ENCODE peak calls at places on chromosomes 12 and 14, in seven cellular contexts. One of them, this sample, is unnamed.

GRCh38 chr14:77498984-77499527 is 440 bp upstream of the ISM2 start:
- DNase-seq in left cardiac atrium: no peak
- DNase-seq in DMS153: no peak
- DNase-seq in cardiac fibroblast: no peak
- DNase-seq in RWPE1: no peak
- DNase-seq in ELF-1: peak; percentile 72
- DNase-seq in NCI-H1417: peak; percentile 67
- DNase-seq in this sample: no peak

GRCh38 chr12:29691146-29691854 is 92.4 kb downstream of the TMTC1 start:
- DNase-seq in left cardiac atrium: no peak
- DNase-seq in DMS153: no peak
- DNase-seq in cardiac fibroblast: no peak
- DNase-seq in RWPE1: no peak
- DNase-seq in ELF-1: peak; percentile 53
- DNase-seq in NCI-H1417: no peak
- DNase-seq in this sample: no peak

GRCh38 chr14:73764881-73765280 is 50.7 kb upstream of the PNMA1 start:
- DNase-seq in left cardiac atrium: peak; percentile 79
- DNase-seq in DMS153: peak; percentile 42
- DNase-seq in cardiac fibroblast: peak; percentile 44
- DNase-seq in RWPE1: no peak
- DNase-seq in ELF-1: peak; percentile 5
- DNase-seq in NCI-H1417: no peak
- DNase-seq in this sample: no peak

GRCh38 chr12:104494137-104494815 is 37.5 kb downstream of the CHST11 start:
- DNase-seq in left cardiac atrium: no peak
- DNase-seq in DMS153: no peak
- DNase-seq in cardiac fibroblast: peak; percentile 76
- DNase-seq in RWPE1: no peak
- DNase-seq in ELF-1: no peak
- DNase-seq in NCI-H1417: no peak
- DNase-seq in this sample: peak; percentile 59

GRCh38 chr12:89709994-89710872 is 1.6 kb upstream of the ATP2B1 start:
- DNase-seq in left cardiac atrium: peak; percentile 73
- DNase-seq in DMS153: no peak
- DNase-seq in cardiac fibroblast: peak; percentile 72
- DNase-seq in RWPE1: no peak
- DNase-seq in ELF-1: no peak
- DNase-seq in NCI-H1417: no peak
- DNase-seq in this sample: peak; percentile 8

GRCh38 chr12:122790393-122791075 is 16.2 kb downstream of the CCDC62 start:
- DNase-seq in left cardiac atrium: no peak
- DNase-seq in DMS153: no peak
- DNase-seq in cardiac fibroblast: peak; percentile 55
- DNase-seq in RWPE1: no peak
- DNase-seq in ELF-1: peak; percentile 76
- DNase-seq in NCI-H1417: no peak
- DNase-seq in this sample: no peak

GRCh38 chr12:127270193-127270592 is 996.8 kb upstream of the TMEM132C start:
- DNase-seq in left cardiac atrium: no peak
- DNase-seq in DMS153: no peak
- DNase-seq in cardiac fibroblast: peak; percentile 100
- DNase-seq in RWPE1: peak; percentile 39
- DNase-seq in ELF-1: no peak
- DNase-seq in NCI-H1417: no peak
- DNase-seq in this sample: no peak

GRCh38 chr12:101698782-101699347 is 1.4 kb downstream of the CHPT1 start:
- DNase-seq in left cardiac atrium: no peak
- DNase-seq in DMS153: no peak
- DNase-seq in cardiac fibroblast: no peak
- DNase-seq in RWPE1: peak; percentile 12
- DNase-seq in ELF-1: no peak
- DNase-seq in NCI-H1417: no peak
- DNase-seq in this sample: no peak

GRCh38 chr14:105281354-105282097 is 19.3 kb downstream of the BRF1 start:
- DNase-seq in left cardiac atrium: no peak
- DNase-seq in DMS153: no peak
- DNase-seq in cardiac fibroblast: peak; percentile 76
- DNase-seq in RWPE1: peak; percentile 57
- DNase-seq in ELF-1: peak; percentile 58
- DNase-seq in NCI-H1417: peak; percentile 64
- DNase-seq in this sample: no peak

GRCh38 chr12:31089072-31089471 is 15.4 kb downstream of the DDX11 start:
- DNase-seq in left cardiac atrium: no peak
- DNase-seq in DMS153: no peak
- DNase-seq in cardiac fibroblast: no peak
- DNase-seq in RWPE1: no peak
- DNase-seq in ELF-1: no peak
- DNase-seq in NCI-H1417: no peak
- DNase-seq in this sample: no peak

GRCh38 chr12:59843260-59843843 is 247.5 kb downstream of the SLC16A7 start:
- DNase-seq in left cardiac atrium: no peak
- DNase-seq in DMS153: peak; percentile 66
- DNase-seq in cardiac fibroblast: no peak
- DNase-seq in RWPE1: no peak
- DNase-seq in ELF-1: no peak
- DNase-seq in NCI-H1417: peak; percentile 71
- DNase-seq in this sample: no peak

GRCh38 chr12:96454396-96454795 is 35.0 kb upstream of the CFAP54 start:
- DNase-seq in left cardiac atrium: no peak
- DNase-seq in DMS153: no peak
- DNase-seq in cardiac fibroblast: peak; percentile 18
- DNase-seq in RWPE1: no peak
- DNase-seq in ELF-1: no peak
- DNase-seq in NCI-H1417: no peak
- DNase-seq in this sample: no peak

GRCh38 chr14:31692376-31692781 is 131.2 kb downstream of the NUBPL start:
- DNase-seq in left cardiac atrium: no peak
- DNase-seq in DMS153: no peak
- DNase-seq in cardiac fibroblast: peak; percentile 21
- DNase-seq in RWPE1: no peak
- DNase-seq in ELF-1: no peak
- DNase-seq in NCI-H1417: peak; percentile 68
- DNase-seq in this sample: no peak

GRCh38 chr14:88470542-88471440 is 84.0 kb downstream of the PTPN21 start:
- DNase-seq in left cardiac atrium: no peak
- DNase-seq in DMS153: no peak
- DNase-seq in cardiac fibroblast: peak; percentile 71
- DNase-seq in RWPE1: no peak
- DNase-seq in ELF-1: no peak
- DNase-seq in NCI-H1417: no peak
- DNase-seq in this sample: no peak

GRCh38 chr12:85657251-85657650 is 179.0 kb downstream of the RASSF9 start:
- DNase-seq in left cardiac atrium: no peak
- DNase-seq in DMS153: no peak
- DNase-seq in cardiac fibroblast: no peak
- DNase-seq in RWPE1: no peak
- DNase-seq in ELF-1: no peak
- DNase-seq in NCI-H1417: no peak
- DNase-seq in this sample: no peak

GRCh38 chr12:108686753-108687152 is 44.6 kb downstream of the CORO1C start:
- DNase-seq in left cardiac atrium: peak; percentile 48
- DNase-seq in DMS153: no peak
- DNase-seq in cardiac fibroblast: no peak
- DNase-seq in RWPE1: no peak
- DNase-seq in ELF-1: no peak
- DNase-seq in NCI-H1417: no peak
- DNase-seq in this sample: no peak

GRCh38 chr12:51827925-51828818 is 20.3 kb downstream of the FIGNL2 start:
- DNase-seq in left cardiac atrium: no peak
- DNase-seq in DMS153: peak; percentile 25
- DNase-seq in cardiac fibroblast: peak; percentile 76
- DNase-seq in RWPE1: peak; percentile 36
- DNase-seq in ELF-1: peak; percentile 57
- DNase-seq in NCI-H1417: peak; percentile 22
- DNase-seq in this sample: no peak

GRCh38 chr14:75884198-75884611 is 97.6 kb downstream of the TGFB3 start:
- DNase-seq in left cardiac atrium: no peak
- DNase-seq in DMS153: no peak
- DNase-seq in cardiac fibroblast: peak; percentile 86
- DNase-seq in RWPE1: no peak
- DNase-seq in ELF-1: no peak
- DNase-seq in NCI-H1417: no peak
- DNase-seq in this sample: no peak

GRCh38 chr14:27750096-27750495 is 1016.5 kb upstream of the FOXG1 start:
- DNase-seq in left cardiac atrium: no peak
- DNase-seq in DMS153: no peak
- DNase-seq in cardiac fibroblast: no peak
- DNase-seq in RWPE1: no peak
- DNase-seq in ELF-1: no peak
- DNase-seq in NCI-H1417: no peak
- DNase-seq in this sample: no peak

GRCh38 chr14:71165121-71165574 is 257.9 kb downstream of the PCNX1 start:
- DNase-seq in left cardiac atrium: no peak
- DNase-seq in DMS153: no peak
- DNase-seq in cardiac fibroblast: peak; percentile 48
- DNase-seq in RWPE1: no peak
- DNase-seq in ELF-1: peak; percentile 81
- DNase-seq in NCI-H1417: no peak
- DNase-seq in this sample: no peak

GRCh38 chr12:53065975-53066593 is 13.1 kb downstream of the SPRYD3 start:
- DNase-seq in left cardiac atrium: peak; percentile 86
- DNase-seq in DMS153: no peak
- DNase-seq in cardiac fibroblast: peak; percentile 86
- DNase-seq in RWPE1: peak; percentile 88
- DNase-seq in ELF-1: peak; percentile 86
- DNase-seq in NCI-H1417: peak; percentile 82
- DNase-seq in this sample: peak; percentile 75

GRCh38 chr12:104314242-104314614 is 10.7 kb downstream of the EID3 start:
- DNase-seq in left cardiac atrium: no peak
- DNase-seq in DMS153: no peak
- DNase-seq in cardiac fibroblast: peak; percentile 35
- DNase-seq in RWPE1: no peak
- DNase-seq in ELF-1: no peak
- DNase-seq in NCI-H1417: no peak
- DNase-seq in this sample: no peak

GRCh38 chr12:121996050-121996944 is 25.4 kb upstream of the BCL7A start:
- DNase-seq in left cardiac atrium: no peak
- DNase-seq in DMS153: no peak
- DNase-seq in cardiac fibroblast: no peak
- DNase-seq in RWPE1: no peak
- DNase-seq in ELF-1: no peak
- DNase-seq in NCI-H1417: no peak
- DNase-seq in this sample: no peak

GRCh38 chr14:44833376-44833775 is 128.4 kb downstream of the KLHL28 start:
- DNase-seq in left cardiac atrium: no peak
- DNase-seq in DMS153: no peak
- DNase-seq in cardiac fibroblast: peak; percentile 8
- DNase-seq in RWPE1: peak; percentile 4
- DNase-seq in ELF-1: no peak
- DNase-seq in NCI-H1417: no peak
- DNase-seq in this sample: no peak

GRCh38 chr12:107328442-107329133 is 235.2 kb upstream of the CRY1 start:
- DNase-seq in left cardiac atrium: peak; percentile 21
- DNase-seq in DMS153: no peak
- DNase-seq in cardiac fibroblast: peak; percentile 69
- DNase-seq in RWPE1: no peak
- DNase-seq in ELF-1: peak; percentile 22
- DNase-seq in NCI-H1417: no peak
- DNase-seq in this sample: no peak

GRCh38 chr14:102962111-102962627 is 39.7 kb downstream of the AMN start:
- DNase-seq in left cardiac atrium: no peak
- DNase-seq in DMS153: no peak
- DNase-seq in cardiac fibroblast: no peak
- DNase-seq in RWPE1: no peak
- DNase-seq in ELF-1: no peak
- DNase-seq in NCI-H1417: no peak
- DNase-seq in this sample: no peak

GRCh38 chr14:77003960-77004710 is 24.4 kb downstream of the IRF2BPL start:
- DNase-seq in left cardiac atrium: no peak
- DNase-seq in DMS153: no peak
- DNase-seq in cardiac fibroblast: peak; percentile 28
- DNase-seq in RWPE1: no peak
- DNase-seq in ELF-1: peak; percentile 83
- DNase-seq in NCI-H1417: no peak
- DNase-seq in this sample: no peak

GRCh38 chr12:57235012-57235727 is 5.7 kb downstream of the SHMT2 start:
- DNase-seq in left cardiac atrium: peak; percentile 85
- DNase-seq in DMS153: peak; percentile 76
- DNase-seq in cardiac fibroblast: peak; percentile 95
- DNase-seq in RWPE1: no peak
- DNase-seq in ELF-1: peak; percentile 71
- DNase-seq in NCI-H1417: peak; percentile 43
- DNase-seq in this sample: no peak

GRCh38 chr12:22169281-22169824 is 123.3 kb downstream of the CMAS start:
- DNase-seq in left cardiac atrium: no peak
- DNase-seq in DMS153: no peak
- DNase-seq in cardiac fibroblast: no peak
- DNase-seq in RWPE1: no peak
- DNase-seq in ELF-1: no peak
- DNase-seq in NCI-H1417: peak; percentile 28
- DNase-seq in this sample: no peak

GRCh38 chr12:101485015-101485414 is 9.9 kb downstream of the SPIC start:
- DNase-seq in left cardiac atrium: no peak
- DNase-seq in DMS153: no peak
- DNase-seq in cardiac fibroblast: peak; percentile 68
- DNase-seq in RWPE1: no peak
- DNase-seq in ELF-1: no peak
- DNase-seq in NCI-H1417: no peak
- DNase-seq in this sample: no peak